ENCODE peak calls at places on chromosomes 1 and 21, in four cellular contexts. K is GM23338, T is GM06990, W is ovary. X is an unnamed sample.

GRCh38 chr1:31381394-31382287 is 8.8 kb upstream of the FABP3 start:
- DNase-seq in W (no peak), T (no peak), K (no peak), X (no peak)

GRCh38 chr1:192713921-192714320 is 78.0 kb downstream of the RGS13 start:
- DNase-seq in T (no peak), K (no peak), W (no peak), X (no peak)

GRCh38 chr1:162977944-162978568 is 91.1 kb upstream of the RGS4 start:
- DNase-seq in T (no peak), K (peak), W (no peak), X (no peak)

GRCh38 chr1:103108525-103109150 is 316 bp upstream of the COL11A1 start:
- DNase-seq in K (peak), T (no peak), W (peak), X (no peak)

GRCh38 chr1:47449702-47450552 is 12.1 kb downstream of the FOXD2 start:
- DNase-seq in T (no peak), K (peak), W (no peak), X (no peak)

GRCh38 chr21:33384851-33385331 is 18.3 kb upstream of the IFNGR2 start:
- DNase-seq in K (no peak), W (no peak), T (no peak), X (no peak)

GRCh38 chr1:95716097-95716496 is 482.1 kb downstream of the RWDD3 start:
- DNase-seq in K (no peak), T (no peak), W (no peak), X (no peak)

GRCh38 chr1:164625004-164625617 is 66.1 kb downstream of the PBX1 start:
- DNase-seq in T (no peak), K (peak), W (no peak), X (no peak)

GRCh38 chr1:61496501-61496900 is 228.4 kb downstream of the TM2D1 start:
- DNase-seq in W (no peak), K (no peak), T (no peak), X (no peak)

GRCh38 chr1:232991238-232991637 is 40.8 kb downstream of the NTPCR start:
- DNase-seq in T (no peak), W (no peak), K (no peak), X (no peak)

GRCh38 chr1:213783273-213783672 is 204.5 kb upstream of the PROX1 start:
- DNase-seq in T (no peak), K (no peak), W (no peak), X (no peak)

GRCh38 chr1:55321947-55322346 is 106.8 kb upstream of the USP24 start:
- DNase-seq in W (no peak), T (no peak), K (no peak), X (no peak)

GRCh38 chr1:16076871-16077250 is 3.4 kb upstream of the FAM131C start:
- DNase-seq in W (no peak), K (no peak), T (no peak), X (no peak)

GRCh38 chr1:119782541-119783338 is 14.0 kb upstream of the HMGCS2 start:
- DNase-seq in W (no peak), K (no peak), T (no peak), X (no peak)

GRCh38 chr1:208302702-208303101 is 58.5 kb upstream of the PLXNA2 start:
- DNase-seq in K (no peak), T (no peak), W (no peak), X (no peak)

GRCh38 chr1:101769520-101769919 is 227.2 kb downstream of the OLFM3 start:
- DNase-seq in K (peak), W (no peak), T (no peak), X (no peak)

GRCh38 chr1:40783001-40783905 is at the start of gene KCNQ4:
- DNase-seq in K (peak), T (no peak), W (peak), X (no peak)

GRCh38 chr21:28229811-28230210 is 762.9 kb downstream of the LTN1 start:
- DNase-seq in T (no peak), W (no peak), K (no peak), X (no peak)

GRCh38 chr1:100528861-100529260 is 9.1 kb upstream of the GPR88 start:
- DNase-seq in K (no peak), W (no peak), T (no peak), X (peak)

GRCh38 chr1:11568687-11569086 is 85.5 kb downstream of the FBXO2 start:
- DNase-seq in T (no peak), K (no peak), W (no peak), X (no peak)

GRCh38 chr1:3159121-3159520 is 90.1 kb downstream of the PRDM16 start:
- DNase-seq in K (no peak), T (no peak), W (no peak), X (no peak)

GRCh38 chr21:45265721-45266517 is 21.8 kb downstream of the POFUT2 start:
- DNase-seq in T (no peak), K (no peak), W (no peak), X (no peak)

GRCh38 chr1:93437976-93438605 is 9.8 kb upstream of the FNBP1L start:
- DNase-seq in K (peak), W (no peak), T (peak), X (no peak)

GRCh38 chr1:208929575-208929974 is 653.9 kb upstream of the CAMK1G start:
- DNase-seq in K (no peak), W (no peak), T (no peak), X (no peak)

GRCh38 chr1:93061895-93062792 is 16.9 kb upstream of the MTF2 start:
- DNase-seq in T (no peak), W (no peak), K (peak), X (no peak)

GRCh38 chr1:167401260-167401873 is 117.0 kb downstream of the CD247 start:
- DNase-seq in K (peak), W (peak), T (peak), X (peak)

DNA sequence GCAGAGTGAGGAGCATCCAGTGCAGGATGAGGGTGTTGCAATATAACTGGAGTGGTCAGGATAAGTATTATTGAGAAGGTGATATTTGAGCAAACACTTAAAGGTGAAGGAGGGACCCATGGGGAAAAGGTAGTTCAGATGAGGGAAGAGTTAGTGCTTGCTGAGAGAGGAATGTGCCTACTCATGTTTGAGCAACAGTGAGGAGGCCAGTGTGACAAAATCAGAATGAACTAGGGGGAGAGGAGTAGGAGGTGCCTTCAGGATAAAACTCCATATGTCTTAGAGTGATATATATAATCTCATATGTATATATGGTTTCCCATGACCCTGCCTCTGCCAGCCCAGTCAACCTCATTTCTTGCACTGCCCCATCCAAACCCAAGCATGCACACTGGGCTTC is 6.3 kb upstream of the TRIM45 start:
- DNase-seq in W (no peak), K (no peak), T (no peak), X (no peak)
- TF ChIP-seq CTCF in W (no peak), K (no peak), T (no peak), X (no peak)

GRCh38 chr1:117681093-117681950 is 75.5 kb downstream of the TENT5C start:
- DNase-seq in K (peak), W (no peak), T (no peak), X (no peak)

GRCh38 chr1:117680316-117681002 is 74.6 kb downstream of the TENT5C start:
- DNase-seq in W (no peak), T (no peak), K (no peak), X (no peak)

GRCh38 chr1:117679868-117680267 is 74.0 kb downstream of the TENT5C start:
- DNase-seq in T (no peak), W (no peak), K (no peak), X (no peak)

GRCh38 chr1:117683571-117684285 is 77.9 kb downstream of the TENT5C start:
- DNase-seq in W (no peak), T (no peak), K (no peak), X (no peak)

DNA sequence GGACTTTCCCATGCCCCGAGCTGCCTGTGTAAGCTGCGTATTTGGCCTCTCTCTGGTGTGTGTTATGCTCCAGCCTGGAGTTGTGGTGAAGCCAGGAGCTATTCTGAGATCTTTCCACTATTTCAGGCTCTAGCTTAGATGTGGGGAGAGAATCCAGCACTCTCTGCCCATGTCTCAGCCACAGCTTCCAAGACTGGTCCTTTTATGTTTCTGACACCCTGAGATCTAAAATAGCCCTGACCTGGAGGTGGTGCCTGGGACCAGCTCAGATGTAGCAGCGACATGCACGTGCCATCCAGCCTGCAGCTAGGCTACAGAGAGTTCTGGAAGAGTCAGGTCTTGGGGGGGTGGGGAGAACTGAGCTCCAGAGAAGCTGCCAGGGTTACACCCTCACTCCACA is 76.5 kb downstream of the TENT5C start:
- DNase-seq in T (no peak), W (no peak), K (no peak), X (no peak)
- H3K4me3 ChIP-seq in T (no peak), W (no peak), K (no peak), X (no peak)

GRCh38 chr1:89598450-89599331 is 34.2 kb upstream of the LRRC8C start:
- DNase-seq in T (no peak), W (no peak), K (peak), X (no peak)

GRCh38 chr1:89602871-89603404 is 30.0 kb upstream of the LRRC8C start:
- DNase-seq in W (no peak), T (no peak), K (no peak), X (no peak)

GRCh38 chr1:89599332-89599630 is 33.6 kb upstream of the LRRC8C start:
- DNase-seq in W (no peak), T (no peak), K (no peak), X (no peak)

GRCh38 chr1:89603651-89604413 is 29.1 kb upstream of the LRRC8C start:
- DNase-seq in K (no peak), T (no peak), W (no peak), X (no peak)

GRCh38 chr1:89600792-89601191 is 32.1 kb upstream of the LRRC8C start:
- DNase-seq in T (no peak), K (no peak), W (no peak), X (no peak)
- TF ChIP-seq CTCF in T (no peak), K (no peak), W (no peak), X (no peak)

GRCh38 chr1:210310562-210310961 is 18.1 kb upstream of the HHAT start:
- DNase-seq in T (no peak), K (no peak), W (no peak), X (no peak)

GRCh38 chr1:210315529-210315928 is 13.2 kb upstream of the HHAT start:
- DNase-seq in T (no peak), W (no peak), K (no peak), X (no peak)

GRCh38 chr1:210313046-210313445 is 15.7 kb upstream of the HHAT start:
- DNase-seq in W (no peak), K (no peak), T (no peak), X (no peak)

GRCh38 chr1:210311726-210312493 is 16.8 kb upstream of the HHAT start:
- DNase-seq in T (no peak), K (no peak), W (no peak), X (no peak)
- H3K4me3 ChIP-seq in T (no peak), K (peak), W (no peak), X (peak)

X was measured in retinal pigment epithelial cell.